ENCODE peak calls at places on chromosomes 7 and 10, in five cellular contexts. M is SK-N-SH, W is K562, I is HepG2, A is GM12878. F is an unnamed sample.

GRCh38 chr10:77673515-77674140 is 36.0 kb upstream of the KCNMA1 start:
- DNase-seq in M (no peak), W (no peak), I (no peak), A (no peak), F (no peak)

GRCh38 chr7:1593091-1593866 is 23.4 kb upstream of the PSMG3 start:
- DNase-seq in M (peak; percentile 78), W (peak; percentile 49), I (peak; percentile 16), A (no peak), F (no peak)

GRCh38 chr10:69801434-69802315 is at the start of gene COL13A1:
- DNase-seq in M (peak; percentile 65), W (peak; percentile 26), I (no peak), A (no peak), F (no peak)

GRCh38 chr7:2431260-2431867 is 28.0 kb downstream of the CHST12 start:
- DNase-seq in M (peak; percentile 57), W (peak; percentile 35), I (peak; percentile 45), A (no peak), F (no peak)

GRCh38 chr7:107613948-107614347 is 33.9 kb downstream of the BCAP29 start:
- DNase-seq in M (no peak), W (no peak), I (no peak), A (no peak), F (no peak)

GRCh38 chr7:110375068-110375467 is 715.9 kb upstream of the LRRN3 start:
- DNase-seq in M (no peak), W (no peak), I (no peak), A (no peak), F (no peak)

GRCh38 chr7:55517191-55517633 is 55.1 kb downstream of the VOPP1 start:
- DNase-seq in M (no peak), W (no peak), I (no peak), A (peak; percentile 79), F (no peak)

GRCh38 chr10:5559642-5560141 is 34.9 kb downstream of the CALML3 start:
- DNase-seq in M (no peak), W (no peak), I (no peak), A (no peak), F (no peak)

GRCh38 chr10:72250666-72251065 is 23.1 kb upstream of the DDIT4 start:
- DNase-seq in M (no peak), W (no peak), I (no peak), A (no peak), F (no peak)

GRCh38 chr10:122495406-122496340 is 34.3 kb downstream of the HTRA1 start:
- DNase-seq in M (no peak), W (no peak), I (no peak), A (no peak), F (no peak)

GRCh38 chr10:117346574-117346973 is 28.7 kb downstream of the PDZD8 start:
- DNase-seq in M (no peak), W (no peak), I (no peak), A (no peak), F (no peak)

GRCh38 chr7:127713006-127713405 is 61.0 kb downstream of the SND1 start:
- DNase-seq in M (no peak), W (no peak), I (no peak), A (no peak), F (no peak)

GRCh38 chr7:77199008-77199966 is at the start of gene FGL2:
- DNase-seq in M (no peak), W (no peak), I (no peak), A (no peak), F (peak; percentile 43)

GRCh38 chr7:4776160-4776623 is 769 bp downstream of the AP5Z1 start:
- DNase-seq in M (no peak), W (no peak), I (no peak), A (no peak), F (no peak)

GRCh38 chr7:141991144-141991543 is 4.5 kb upstream of the MGAM start:
- DNase-seq in M (no peak), W (no peak), I (no peak), A (no peak), F (no peak)

GRCh38 chr7:39880556-39880955 is 69.5 kb upstream of the CDK13 start:
- DNase-seq in M (no peak), W (no peak), I (no peak), A (no peak), F (peak; percentile 6)

GRCh38 chr7:95596183-95597135 is at the start of gene PDK4:
- DNase-seq in M (peak; percentile 70), W (no peak), I (no peak), A (no peak), F (no peak)

GRCh38 chr7:100209493-100209892 is 10.3 kb upstream of the PVRIG start:
- DNase-seq in M (no peak), W (no peak), I (no peak), A (no peak), F (no peak)

GRCh38 chr10:96863922-96864543 is 31.9 kb downstream of the LCOR start:
- DNase-seq in M (no peak), W (no peak), I (peak; percentile 94), A (peak; percentile 40), F (no peak)

GRCh38 chr7:16915405-16915804 is 33.6 kb upstream of the AGR3 start:
- DNase-seq in M (no peak), W (no peak), I (no peak), A (no peak), F (no peak)

GRCh38 chr10:131211965-131212619 is 99.4 kb downstream of the TCERG1L start:
- DNase-seq in M (no peak), W (no peak), I (no peak), A (no peak), F (no peak)

GRCh38 chr7:82443044-82443800 is at the start of gene CACNA2D1:
- DNase-seq in M (peak; percentile 86), W (peak; percentile 7), I (no peak), A (no peak), F (no peak)

DNA sequence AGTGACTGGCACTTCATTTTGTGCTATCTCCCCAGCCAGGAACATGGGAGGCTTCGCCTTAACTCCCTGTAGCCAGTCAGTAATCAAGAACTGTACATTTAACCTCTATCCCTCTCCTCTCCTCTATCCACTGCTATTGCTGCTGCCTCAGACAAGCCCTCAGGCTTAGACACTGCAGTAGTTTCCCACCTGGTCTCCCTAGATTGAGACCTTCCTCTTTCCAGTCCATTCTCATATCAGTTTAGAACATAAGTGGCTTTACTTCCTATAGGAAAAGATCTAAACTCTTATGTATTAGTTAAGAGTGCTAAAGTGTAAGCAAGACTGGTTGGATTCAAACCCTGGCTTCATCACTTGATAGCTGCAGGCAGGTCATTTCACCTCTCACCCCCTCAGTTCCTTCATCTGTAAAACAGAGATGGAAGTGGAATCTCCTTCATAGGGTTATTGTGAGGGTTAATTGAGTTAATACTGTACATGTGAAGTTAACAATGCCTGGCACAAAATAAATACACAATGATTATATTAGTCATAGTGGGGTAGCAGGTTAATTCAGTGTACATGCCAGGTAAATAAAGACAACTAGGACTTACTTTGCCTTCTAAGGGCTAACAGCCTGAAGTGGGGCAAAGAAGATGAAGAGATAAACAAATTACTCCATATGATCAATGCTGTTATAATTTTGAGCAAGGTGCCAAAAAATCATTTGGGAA is 76.1 kb downstream of the ZNF277 start:
- DNase-seq in M (no peak), W (no peak), I (no peak), A (no peak), F (no peak)
- H3K27me3 ChIP-seq in M (no peaks in the 10 kb centered on the region), W (no peaks in the 10 kb centered on the region), I (no peaks in the 10 kb centered on the region), A (no peaks in the 10 kb centered on the region), F (no peaks in the 10 kb centered on the region)

GRCh38 chr10:124601431-124602120 is 140.0 kb downstream of the LHPP start:
- DNase-seq in M (no peak), W (no peak), I (no peak), A (peak; percentile 34), F (no peak)
- TF ChIP-seq GABPA in M (no peak), W (no peak), I (no peak), A (no peak), F (no peak)

DNA sequence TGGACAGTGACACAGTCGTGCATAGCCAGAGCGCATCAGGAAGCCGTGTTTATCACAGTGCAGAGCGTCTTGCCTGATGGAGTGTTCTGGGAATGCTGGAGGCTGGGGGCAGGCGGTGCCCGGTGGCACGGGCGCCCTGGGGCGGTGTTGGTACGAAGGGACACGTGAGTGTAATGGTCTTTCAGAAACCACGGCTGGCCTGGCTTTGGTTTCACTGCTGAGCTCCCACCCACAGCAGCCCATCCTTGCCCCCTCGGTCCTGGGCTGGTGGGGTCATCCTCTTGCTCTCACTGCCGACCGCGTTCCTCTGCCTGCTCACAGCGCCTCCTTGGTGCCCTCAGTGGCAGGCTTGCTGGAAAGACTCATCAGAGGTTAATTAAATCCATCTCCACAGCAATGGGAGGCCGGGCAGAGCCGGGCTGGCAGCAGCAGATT is 50.6 kb downstream of the NKX6-2 start:
- DNase-seq in M (peak; percentile 89), W (no peak), I (no peak), A (no peak), F (no peak)
- TF ChIP-seq REST in M (no peak), W (no peak), I (no peak), A (no peak), F (no peak)

GRCh38 chr10:100659361-100660098 is 85.9 kb upstream of the PAX2 start:
- DNase-seq in M (no peak), W (no peak), I (no peak), A (no peak), F (no peak)

GRCh38 chr10:100656479-100656878 is 88.9 kb upstream of the PAX2 start:
- DNase-seq in M (peak; percentile 93), W (peak; percentile 84), I (no peak), A (no peak), F (no peak)

GRCh38 chr10:100655760-100656421 is 89.5 kb upstream of the PAX2 start:
- DNase-seq in M (peak; percentile 71), W (no peak), I (no peak), A (no peak), F (no peak)

GRCh38 chr10:100660945-100661344 is 84.4 kb upstream of the PAX2 start:
- DNase-seq in M (no peak), W (no peak), I (no peak), A (no peak), F (no peak)

DNA sequence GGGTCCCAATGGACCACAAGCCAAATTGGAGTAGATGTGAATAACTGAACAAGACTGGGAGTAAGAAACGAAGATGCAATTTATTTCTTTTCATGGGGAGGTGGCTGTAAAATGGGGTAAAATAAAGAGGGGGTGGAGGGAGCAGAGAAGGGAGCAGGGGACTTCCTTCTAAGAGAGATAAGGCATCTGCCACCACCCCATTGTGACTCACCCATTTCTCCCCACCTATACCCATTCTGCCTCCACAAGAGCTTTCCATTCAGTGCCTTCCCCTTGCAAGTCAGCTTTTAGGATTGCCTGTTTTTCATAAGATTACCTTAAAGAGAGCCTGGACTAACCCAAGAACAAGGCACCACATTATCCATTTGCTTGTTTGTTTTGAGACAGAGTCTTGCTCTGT is 87.1 kb upstream of the PAX2 start:
- DNase-seq in M (no peak), W (no peak), I (no peak), A (no peak), F (no peak)
- H3K27me3 ChIP-seq in M (peaks cover 68% of the 10 kb centered on the region), W (peaks cover 44% of the 10 kb centered on the region), I (peaks cover 8% of the 10 kb centered on the region), A (peaks cover 17% of the 10 kb centered on the region), F (peaks cover 63% of the 10 kb centered on the region)

GRCh38 chr10:53109320-53109719 is 336.7 kb upstream of the MBL2 start:
- DNase-seq in M (no peak), W (no peak), I (no peak), A (no peak), F (no peak)
- TF ChIP-seq GABPA in M (no peak), W (no peak), I (no peak), A (no peak), F (no peak)

F was measured in HL-60.